ENCODE peak calls at places on chromosomes 4 and X, in seven cellular contexts. W, T, X, Y, H, D and K are unnamed samples.
A peak's percentile ranks its signal among the peaks of the same experiment; 100 is the strongest.

GRCh38 chr4:53507671-53508286 is 83.5 kb downstream of the LNX1 start:
- ATAC-seq in X (no peak), H (peak; percentile 94), Y (no peak), T (no peak), W (no peak), D (no peak), K (no peak)

GRCh38 chr4:74631338-74631737 is 163.0 kb downstream of the BTC start:
- ATAC-seq in T (no peak), H (no peak), X (peak; percentile 36), W (peak; percentile 39), D (no peak), Y (no peak), K (no peak)

GRCh38 chrX:24682739-24683432 is 10.8 kb upstream of the POLA1 start:
- ATAC-seq in H (no peak), W (no peak), T (peak; percentile 99), X (no peak), Y (peak; percentile 98), D (no peak), K (peak; percentile 98)

GRCh38 chr4:182142146-182143085 is 100.8 kb upstream of the TENM3 start:
- ATAC-seq in Y (no peak), X (peak; percentile 45), H (peak; percentile 33), D (no peak), W (peak; percentile 42), T (no peak), K (no peak)

GRCh38 chrX:47097018-47097417 is 18.8 kb downstream of the RGN start:
- ATAC-seq in T (no peak), H (no peak), D (no peak), Y (no peak), W (no peak), X (no peak), K (no peak)

GRCh38 chr4:183919173-183919572 is 14.1 kb downstream of the STOX2 start:
- ATAC-seq in Y (no peak), D (no peak), W (peak; percentile 47), X (no peak), H (peak; percentile 87), T (no peak), K (no peak)

GRCh38 chr4:56104188-56104587 is 155.4 kb downstream of the CEP135 start:
- ATAC-seq in T (no peak), X (no peak), D (no peak), W (no peak), H (no peak), Y (no peak), K (no peak)

GRCh38 chr4:57103051-57103450 is 7.1 kb downstream of the IGFBP7 start:
- ATAC-seq in Y (no peak), X (no peak), D (no peak), T (no peak), H (peak; percentile 36), W (no peak), K (no peak)

GRCh38 chr4:159012381-159012780 is 90.5 kb upstream of the RAPGEF2 start:
- ATAC-seq in T (no peak), W (no peak), X (peak; percentile 73), Y (no peak), H (no peak), D (no peak), K (no peak)

GRCh38 chr4:184310881-184311709 is 93.4 kb upstream of the ENPP6 start:
- ATAC-seq in D (no peak), X (no peak), T (no peak), W (no peak), Y (no peak), H (peak; percentile 51), K (no peak)

GRCh38 chr4:1082215-1083182 is 30.9 kb downstream of the RNF212 start:
- ATAC-seq in Y (peak; percentile 51), T (no peak), H (peak; percentile 90), D (no peak), X (peak; percentile 90), W (peak; percentile 96), K (peak; percentile 21)